ENCODE peak calls at places on chromosome 16, in seven cellular contexts. X is IMR-90, S is H9, U is mesendoderm, Q is trophoblast cell, C is H1, V is mesenchymal stem cell. A is an unnamed sample. For H3K79me1, the result is how much of the 10 kb centered on the place peaks cover.

GRCh38 chr16:11133344-11133921 is 122.6 kb downstream of the SOCS1 start:
- DNase-seq in X (peak), U (peak), C (no peak), S (peak), V (peak), Q (peak), A (no peak)

GRCh38 chr16:66568355-66568754 is 2.1 kb downstream of the CMTM1 start:
- DNase-seq in Q (no peak), U (no peak), S (no peak), V (no peak), X (peak), C (no peak), A (no peak)

GRCh38 chr16:88058136-88058535 is 106.9 kb downstream of the BANP start:
- DNase-seq in C (no peak), Q (no peak), U (no peak), X (no peak), V (no peak), S (no peak), A (no peak)

GRCh38 chr16:9909072-9909471 is 273.2 kb downstream of the GRIN2A start:
- DNase-seq in S (no peak), C (no peak), V (no peak), X (no peak), U (no peak), Q (no peak), A (no peak)

GRCh38 chr16:14063618-14064581 is 7.2 kb upstream of the MRTFB start:
- DNase-seq in S (no peak), U (no peak), Q (no peak), C (no peak), V (no peak), X (no peak), A (no peak)

GRCh38 chr16:72286936-72287620 is 115.1 kb upstream of the PMFBP1 start:
- DNase-seq in X (no peak), U (no peak), V (no peak), S (no peak), C (no peak), Q (no peak), A (no peak)

GRCh38 chr16:8831450-8832382 is 34.1 kb downstream of the PMM2 start:
- DNase-seq in Q (no peak), S (peak), U (peak), X (no peak), C (peak), V (no peak), A (peak)

GRCh38 chr16:65833171-65833871 is 533.2 kb upstream of the CDH5 start:
- DNase-seq in Q (no peak), V (peak), X (peak), C (no peak), S (no peak), U (no peak), A (no peak)

GRCh38 chr16:19242987-19243386 is 42.5 kb upstream of the CLEC19A start:
- DNase-seq in V (no peak), Q (no peak), S (no peak), U (no peak), C (no peak), X (no peak), A (no peak)

GRCh38 chr16:65622161-65622560 is 500.3 kb upstream of the CDH11 start:
- DNase-seq in U (no peak), X (no peak), V (no peak), Q (no peak), S (no peak), C (no peak), A (no peak)

DNA sequence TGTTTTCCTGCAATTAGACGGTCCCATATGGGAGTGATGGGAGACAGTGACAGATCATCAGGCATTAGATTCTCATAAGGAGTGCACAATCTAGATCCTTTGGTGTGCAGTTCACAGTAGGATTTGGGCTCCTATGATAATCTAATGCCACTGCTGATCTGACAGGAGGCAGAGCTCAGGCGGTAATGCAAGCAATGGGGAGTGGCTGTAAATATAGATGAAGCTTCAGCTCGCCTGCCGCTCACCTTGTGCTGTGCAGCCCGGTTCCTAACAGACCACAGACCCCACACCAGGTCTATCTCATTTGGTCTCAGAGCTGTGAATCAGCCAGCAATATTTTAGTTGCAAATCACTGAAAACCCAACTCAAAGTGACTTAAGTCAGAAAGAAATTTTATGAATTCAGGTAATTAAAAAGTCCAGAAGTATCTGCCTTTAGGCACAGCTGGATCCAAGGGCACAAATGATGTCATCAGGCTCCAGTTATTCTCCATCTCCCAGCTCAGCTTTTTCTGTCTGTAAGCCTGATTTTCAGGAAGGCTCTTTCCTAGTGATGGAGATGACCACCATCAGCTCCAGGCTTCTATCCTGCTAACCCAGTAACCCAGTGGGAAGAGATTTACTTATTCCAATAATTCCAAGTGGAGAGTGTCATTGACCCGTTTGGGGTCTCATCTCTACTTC is 3.3 kb downstream of the CHP2 start:
- DNase-seq in V (no peak), U (no peak), X (no peak), C (no peak), Q (no peak), S (no peak), A (no peak)
- H2BK5ac ChIP-seq in V (no peak), U (no peak), X (no peak), C (no peak), Q (no peak), S (no peak), A (no peak)

GRCh38 chr16:48164907-48165715 is 9.3 kb upstream of the ABCC12 start:
- DNase-seq in Q (peak), S (peak), V (peak), C (peak), U (peak), X (peak), A (peak)

GRCh38 chr16:48169896-48170295 is 14.1 kb upstream of the ABCC12 start:
- DNase-seq in C (no peak), Q (no peak), U (no peak), S (no peak), V (no peak), X (no peak), A (no peak)

GRCh38 chr16:48172682-48173081 is 16.9 kb upstream of the ABCC12 start:
- DNase-seq in S (no peak), Q (no peak), C (no peak), U (no peak), V (no peak), X (no peak), A (no peak)

GRCh38 chr16:48165961-48166578 is 10.3 kb upstream of the ABCC12 start:
- DNase-seq in Q (no peak), C (no peak), S (no peak), U (peak), V (peak), X (peak), A (no peak)

DNA sequence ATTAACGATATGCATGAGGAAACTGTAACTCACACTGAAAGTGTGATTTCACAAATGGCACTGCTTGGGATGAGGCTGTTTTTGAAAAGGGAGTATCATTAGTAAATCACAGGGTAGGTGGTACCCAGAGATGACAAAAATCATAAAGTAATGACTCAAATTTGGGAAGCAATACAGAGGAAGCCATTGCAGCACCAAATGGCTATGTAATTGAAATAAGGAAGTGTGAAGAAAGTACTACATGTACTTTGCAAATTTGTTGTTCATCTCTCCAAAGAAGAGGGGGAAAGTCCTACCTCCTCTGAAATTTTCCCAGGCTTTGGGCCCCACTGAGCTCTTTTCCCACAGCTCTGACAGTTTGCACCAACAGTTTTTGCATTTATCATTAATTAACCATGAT is 12.3 kb upstream of the ABCC12 start:
- DNase-seq in C (no peak), U (no peak), Q (no peak), S (no peak), V (no peak), X (no peak), A (no peak)
- H3K79me1 ChIP-seq in C (under half), U (under half), Q (under half), S (under half), V (under half), X (under half), A (under half)

GRCh38 chr16:20822451-20823128 is 16.3 kb downstream of the REXO5 start:
- DNase-seq in X (no peak), S (no peak), V (no peak), Q (no peak), C (no peak), U (no peak), A (no peak)
- H2BK5ac ChIP-seq in X (no peak), S (no peak), V (no peak), Q (no peak), C (no peak), U (no peak), A (no peak)

DNA sequence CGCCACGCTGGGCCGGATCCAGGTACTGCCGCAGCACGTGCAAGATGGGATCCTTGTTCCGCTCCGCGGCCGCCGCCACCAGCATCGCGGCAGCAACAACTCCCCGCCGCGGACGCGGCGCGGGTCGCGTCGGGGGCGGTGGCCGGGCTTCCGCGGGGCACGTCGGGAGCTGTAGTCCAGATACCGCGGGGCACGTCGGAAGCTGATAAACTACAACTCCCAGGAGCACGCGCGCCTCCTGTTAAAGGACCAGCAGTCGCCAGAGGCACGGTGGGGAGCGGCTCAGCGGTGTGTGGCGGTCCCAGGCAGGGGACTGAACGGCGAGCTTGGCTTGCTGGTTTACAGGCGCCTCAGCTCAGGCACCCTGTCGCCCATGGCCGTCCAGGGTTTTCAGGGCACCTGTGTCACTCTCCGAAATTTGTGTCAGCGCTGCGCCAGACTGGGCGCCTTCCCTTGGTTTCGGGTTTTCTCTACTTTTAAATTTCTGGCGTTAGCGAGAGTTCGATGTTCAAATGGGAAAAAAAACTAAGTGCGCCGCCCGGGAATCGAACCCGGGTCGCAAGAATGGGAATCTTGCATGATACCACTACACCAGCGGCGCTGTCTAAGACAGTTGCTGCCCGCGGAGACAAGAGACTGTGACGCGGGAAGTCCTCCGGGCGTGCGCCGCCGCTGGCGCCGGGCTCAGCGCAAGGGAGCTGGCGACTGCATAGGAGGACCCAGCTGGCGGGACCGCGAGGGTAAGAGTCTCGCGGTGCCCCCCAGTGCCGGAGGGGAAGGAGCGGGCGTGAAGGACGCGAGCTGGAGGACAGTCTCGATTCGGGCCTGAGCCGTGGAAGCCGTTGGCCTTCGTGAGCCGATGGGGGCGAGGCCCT is at the start of gene METTL26:
- DNase-seq in U (peak), Q (peak), V (peak), C (peak), S (peak), X (peak), A (peak)
- H3K79me1 ChIP-seq in U (under half), Q (under half), V (under half), C (under half), S (under half), X (under half), A (under half)

GRCh38 chr16:52114414-52114813 is 432.5 kb downstream of the TOX3 start:
- DNase-seq in Q (no peak), C (no peak), U (peak), V (no peak), X (no peak), S (no peak), A (no peak)

GRCh38 chr16:52113812-52114211 is 433.1 kb downstream of the TOX3 start:
- DNase-seq in S (no peak), C (no peak), U (no peak), Q (no peak), X (no peak), V (no peak), A (no peak)

DNA sequence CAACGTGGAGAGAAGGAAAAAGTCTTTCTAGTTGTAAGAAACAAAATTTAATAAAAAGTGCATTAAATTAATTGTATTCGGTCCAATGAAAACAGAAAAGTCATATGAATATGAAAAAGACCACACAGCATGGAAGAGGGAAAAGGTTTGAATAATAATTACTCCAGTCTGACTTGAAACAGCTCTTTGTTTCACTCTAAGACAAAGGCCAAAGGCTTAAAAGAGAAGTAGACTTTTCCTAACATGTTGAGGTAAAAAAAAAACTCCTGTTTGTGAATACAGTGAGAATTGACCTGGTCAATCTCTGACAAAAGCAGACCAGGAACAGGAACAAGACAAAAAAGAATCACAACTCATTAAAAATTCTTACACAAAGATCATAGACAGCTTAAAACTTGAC is 429.8 kb downstream of the TOX3 start:
- DNase-seq in S (no peak), V (no peak), C (no peak), U (no peak), X (no peak), Q (no peak), A (no peak)
- H2BK5ac ChIP-seq in S (no peak), V (no peak), C (no peak), U (no peak), X (no peak), Q (no peak), A (no peak)

GRCh38 chr16:30011505-30012480 is 966 bp upstream of the DOC2A start:
- DNase-seq in Q (no peak), X (no peak), U (no peak), V (no peak), C (no peak), S (peak), A (no peak)

GRCh38 chr16:30022887-30023286 is at the start of gene C16orf92:
- DNase-seq in V (no peak), S (no peak), C (no peak), X (no peak), Q (no peak), U (no peak), A (no peak)

GRCh38 chr16:30016555-30017276 is 5.9 kb upstream of the DOC2A start:
- DNase-seq in V (no peak), S (no peak), X (no peak), Q (no peak), U (no peak), C (no peak), A (no peak)

GRCh38 chr16:30018731-30019158 is 4.3 kb upstream of the C16orf92 start:
- DNase-seq in Q (peak), V (peak), S (no peak), X (peak), C (no peak), U (peak), A (no peak)

GRCh38 chr16:30017277-30017656 is 5.7 kb upstream of the C16orf92 start:
- DNase-seq in S (no peak), X (no peak), Q (no peak), U (no peak), V (no peak), C (no peak), A (no peak)
- H3K79me1 ChIP-seq in S (under half), X (under half), Q (under half), U (under half), V (under half), C (under half), A (under half)

GRCh38 chr16:17331071-17331521 is 139.7 kb downstream of the XYLT1 start:
- DNase-seq in V (no peak), U (no peak), S (no peak), C (no peak), Q (no peak), X (no peak), A (no peak)
- H2BK5ac ChIP-seq in V (no peak), U (no peak), S (no peak), C (no peak), Q (no peak), X (no peak), A (no peak)

GRCh38 chr16:27820646-27821345 is 242.7 kb downstream of the GSG1L start:
- DNase-seq in X (no peak), V (no peak), Q (no peak), U (no peak), C (no peak), S (no peak), A (no peak)
- H3K79me1 ChIP-seq in X (under half), V (under half), Q (under half), U (under half), C (under half), S (under half), A (under half)

DNA sequence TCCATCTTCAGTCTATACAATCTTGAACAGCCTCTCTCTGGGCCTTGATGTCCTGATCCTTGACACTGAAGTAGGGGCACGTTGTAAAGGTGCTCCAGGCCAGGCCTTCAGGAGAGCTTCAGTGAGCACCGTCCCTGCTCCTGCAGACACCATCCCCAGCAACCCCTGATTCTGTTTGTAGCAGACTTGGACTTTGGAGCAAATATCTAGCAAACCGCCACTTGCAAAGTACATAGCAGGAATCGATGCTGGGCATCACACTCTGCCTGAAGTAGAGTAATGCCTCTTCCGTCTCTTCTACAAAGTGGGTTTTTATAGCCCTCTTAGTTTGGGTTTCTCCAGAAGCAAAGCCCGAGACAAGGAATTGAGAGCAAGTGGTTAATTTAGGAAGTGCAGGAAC is 169.1 kb downstream of the SALL1 start:
- DNase-seq in V (no peak), U (no peak), S (no peak), X (no peak), C (no peak), Q (no peak), A (no peak)
- H2BK5ac ChIP-seq in V (no peak), U (no peak), S (no peak), X (no peak), C (no peak), Q (no peak), A (no peak)

DNA sequence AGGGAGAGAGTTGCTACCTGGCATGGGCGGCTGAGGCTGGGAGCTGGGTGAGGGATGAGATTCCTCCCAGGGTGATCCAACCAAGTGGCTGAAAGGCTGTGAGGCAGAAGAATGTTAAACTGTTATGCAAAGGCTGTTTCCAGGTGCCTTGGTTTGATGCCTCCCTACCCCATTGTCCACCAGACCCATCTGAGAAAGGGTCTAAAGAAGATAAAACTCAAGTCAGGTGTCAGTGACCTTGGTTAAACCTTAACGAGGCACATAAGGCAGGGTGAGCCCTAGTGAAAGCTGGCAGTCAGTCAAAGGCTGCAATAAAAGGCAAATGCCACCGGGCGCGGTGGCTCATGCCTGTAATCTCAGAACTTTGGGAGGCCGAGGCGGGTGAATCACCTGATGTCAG is 23.8 kb downstream of the LDHD start:
- DNase-seq in C (no peak), V (no peak), X (no peak), U (no peak), Q (no peak), S (no peak), A (no peak)
- H3K79me1 ChIP-seq in C (under half), V (half or more), X (under half), U (under half), Q (under half), S (under half), A (under half)

A was measured in neuronal stem cell.